ENCODE peak calls at places on chromosome 5, in nine cellular contexts. T is iPS-NIHi11; U is nephron progenitor cell; W is foreskin melanocyte; H is NCI-H2081; G is stimulated activated CD4-positive, alpha-beta T cell treated with anti-CD3 and anti-CD28 coated beads, Interleukin-4, amount 100 ng/mL, for 24 hours; J is cerebellum; Y is A172; O is stromal cell of bone marrow. S is an unnamed sample.

GRCh38 chr5:43981556-43981955 is 378.6 kb downstream of the NNT start:
- DNase-seq in T (peak), U (no peak), W (no peak), H (no peak), G (no peak), J (no peak), Y (no peak), O (no peak), S (no peak)

GRCh38 chr5:98458726-98459125 is 314.7 kb upstream of the RGMB start:
- DNase-seq in T (no peak), U (no peak), W (no peak), H (no peak), G (no peak), J (no peak), Y (no peak), O (no peak), S (no peak)

GRCh38 chr5:169153405-169153804 is 147.5 kb downstream of the SLIT3 start:
- DNase-seq in T (no peak), U (no peak), W (no peak), H (no peak), G (no peak), J (no peak), Y (no peak), O (no peak), S (no peak)

GRCh38 chr5:126917918-126918623 is 112.3 kb downstream of the MARCHF3 start:
- DNase-seq in T (peak), U (peak), W (no peak), H (peak), G (no peak), J (peak), Y (no peak), O (no peak), S (no peak)

GRCh38 chr5:138803285-138803684 is 50.1 kb downstream of the CTNNA1 start:
- DNase-seq in T (no peak), U (no peak), W (no peak), H (no peak), G (no peak), J (no peak), Y (no peak), O (no peak), S (no peak)

GRCh38 chr5:83586874-83587776 is 115.6 kb downstream of the VCAN start:
- DNase-seq in T (no peak), U (no peak), W (peak), H (no peak), G (no peak), J (no peak), Y (no peak), O (no peak), S (no peak)

GRCh38 chr5:158378931-158379330 is 520.0 kb upstream of the CLINT1 start:
- DNase-seq in T (no peak), U (no peak), W (no peak), H (no peak), G (no peak), J (peak), Y (no peak), O (no peak), S (no peak)

GRCh38 chr5:142428036-142428772 is 103.4 kb upstream of the SPRY4 start:
- DNase-seq in T (no peak), U (no peak), W (no peak), H (no peak), G (no peak), J (no peak), Y (no peak), O (no peak), S (no peak)

GRCh38 chr5:40736103-40736875 is 19.5 kb downstream of the TTC33 start:
- DNase-seq in T (peak), U (no peak), W (peak), H (peak), G (no peak), J (peak), Y (peak), O (peak), S (no peak)

GRCh38 chr5:3392306-3392939 is 203.2 kb upstream of the IRX1 start:
- DNase-seq in T (peak), U (no peak), W (no peak), H (no peak), G (no peak), J (no peak), Y (no peak), O (no peak), S (no peak)

GRCh38 chr5:78758169-78758839 is 109.7 kb upstream of the LHFPL2 start:
- DNase-seq in T (no peak), U (no peak), W (no peak), H (no peak), G (no peak), J (no peak), Y (peak), O (no peak), S (no peak)

GRCh38 chr5:171418982-171419662 is at the start of gene FGF18:
- DNase-seq in T (peak), U (peak), W (peak), H (no peak), G (peak), J (no peak), Y (no peak), O (peak), S (peak)

GRCh38 chr5:4295663-4296339 is 700.2 kb downstream of the IRX1 start:
- DNase-seq in T (peak), U (peak), W (peak), H (no peak), G (no peak), J (peak), Y (no peak), O (no peak), S (no peak)

GRCh38 chr5:40605295-40605958 is 74.3 kb upstream of the PTGER4 start:
- DNase-seq in T (no peak), U (no peak), W (peak), H (no peak), G (no peak), J (no peak), Y (peak), O (no peak), S (no peak)

GRCh38 chr5:82164957-82165698 is 113.0 kb downstream of the RPS23 start:
- DNase-seq in T (no peak), U (no peak), W (no peak), H (no peak), G (no peak), J (peak), Y (peak), O (no peak), S (no peak)

GRCh38 chr5:141223112-141223783 is at the start of gene PCDHB14:
- DNase-seq in T (peak), U (no peak), W (no peak), H (peak), G (no peak), J (peak), Y (peak), O (peak), S (no peak)

GRCh38 chr5:140322751-140323731 is 20.1 kb upstream of the PFDN1 start:
- DNase-seq in T (no peak), U (peak), W (peak), H (peak), G (no peak), J (peak), Y (peak), O (peak), S (peak)

GRCh38 chr5:57405984-57406383 is 76.6 kb downstream of the ACTBL2 start:
- DNase-seq in T (no peak), U (no peak), W (no peak), H (no peak), G (no peak), J (no peak), Y (no peak), O (peak), S (no peak)

GRCh38 chr5:13957032-13957645 is 12.7 kb upstream of the DNAH5 start:
- DNase-seq in T (peak), U (peak), W (peak), H (peak), G (no peak), J (peak), Y (peak), O (peak), S (no peak)

GRCh38 chr5:12691330-12691729 is 787.1 kb upstream of the CTNND2 start:
- DNase-seq in T (no peak), U (no peak), W (no peak), H (no peak), G (no peak), J (no peak), Y (peak), O (no peak), S (no peak)

GRCh38 chr5:78627766-78628165 is 20.8 kb downstream of the LHFPL2 start:
- DNase-seq in T (no peak), U (no peak), W (no peak), H (no peak), G (no peak), J (no peak), Y (no peak), O (no peak), S (no peak)

GRCh38 chr5:1536298-1537165 is 12.8 kb upstream of the LPCAT1 start:
- DNase-seq in T (no peak), U (no peak), W (no peak), H (no peak), G (peak), J (no peak), Y (no peak), O (no peak), S (no peak)

GRCh38 chr5:6632324-6632930 is 417 bp downstream of the NSUN2 start:
- DNase-seq in T (no peak), U (no peak), W (no peak), H (peak), G (no peak), J (peak), Y (peak), O (no peak), S (no peak)

GRCh38 chr5:179802207-179802883 is 4.3 kb downstream of the MGAT4B start:
- DNase-seq in T (no peak), U (no peak), W (no peak), H (no peak), G (no peak), J (peak), Y (peak), O (no peak), S (no peak)

GRCh38 chr5:106755789-106756188 is 914.9 kb downstream of the EFNA5 start:
- DNase-seq in T (no peak), U (no peak), W (no peak), H (no peak), G (no peak), J (no peak), Y (no peak), O (no peak), S (no peak)

GRCh38 chr5:15821506-15821905 is 321.5 kb downstream of the FBXL7 start:
- DNase-seq in T (no peak), U (no peak), W (peak), H (no peak), G (no peak), J (no peak), Y (peak), O (peak), S (no peak)

GRCh38 chr5:78341445-78341844 is 19.0 kb upstream of the SCAMP1 start:
- DNase-seq in T (no peak), U (no peak), W (no peak), H (peak), G (no peak), J (no peak), Y (no peak), O (no peak), S (no peak)

GRCh38 chr5:117788596-117788995 is 1199.8 kb downstream of the DTWD2 start:
- DNase-seq in T (no peak), U (no peak), W (peak), H (no peak), G (no peak), J (no peak), Y (no peak), O (no peak), S (no peak)

GRCh38 chr5:158174918-158175663 is 316.1 kb upstream of the CLINT1 start:
- DNase-seq in T (peak), U (peak), W (peak), H (peak), G (peak), J (peak), Y (peak), O (peak), S (peak)

GRCh38 chr5:166123698-166124097 is 2167.7 kb upstream of the WWC1 start:
- DNase-seq in T (no peak), U (no peak), W (no peak), H (peak), G (no peak), J (no peak), Y (no peak), O (no peak), S (no peak)

GRCh38 chr5:108266235-108266634 is 115.7 kb downstream of the FBXL17 start:
- DNase-seq in T (no peak), U (no peak), W (peak), H (no peak), G (no peak), J (no peak), Y (peak), O (no peak), S (no peak)

S was measured in PC-9.